ENCODE peak calls at places on chromosomes 4 and X, in six cellular contexts. K, Z, Q, C, J and E are unnamed samples.
A peak's percentile ranks its signal among the peaks of the same experiment; 100 is the strongest.

GRCh38 chrX:3178329-3178728 is 137.1 kb downstream of the ARSF start:
- DNase-seq in K (no peak), C (no peak), J (no peak), Z (no peak), Q (no peak), E (no peak)

GRCh38 chr4:137610960-137611359 is 78.7 kb upstream of the PCDH18 start:
- DNase-seq in Q (no peak), Z (no peak), J (peak; percentile 58), K (no peak), C (no peak), E (no peak)

GRCh38 chr4:139749313-139749712 is 83.7 kb downstream of the MGST2 start:
- DNase-seq in Q (no peak), K (no peak), Z (no peak), J (no peak), C (no peak), E (no peak)

GRCh38 chr4:6416518-6417286 is 55.7 kb downstream of the PPP2R2C start:
- DNase-seq in Z (no peak), C (no peak), J (peak; percentile 5), K (no peak), Q (no peak), E (peak; percentile 77)

GRCh38 chr4:108426493-108426892 is 193.9 kb upstream of the RPL34 start:
- DNase-seq in J (no peak), C (no peak), Q (no peak), K (no peak), Z (no peak), E (no peak)

GRCh38 chr4:72564184-72564583 is 4.8 kb downstream of the ADAMTS3 start:
- DNase-seq in J (no peak), Z (no peak), C (no peak), K (no peak), Q (no peak), E (no peak)

GRCh38 chrX:65035451-65035779 is 59.2 kb upstream of the ZC4H2 start:
- DNase-seq in Q (no peak), C (no peak), J (no peak), K (no peak), Z (no peak), E (peak; percentile 38)

GRCh38 chr4:34181311-34181808 is 2063.0 kb downstream of the ARAP2 start:
- DNase-seq in Q (no peak), K (no peak), C (no peak), Z (peak; percentile 88), J (no peak), E (no peak)

GRCh38 chr4:101211146-101211553 is 136.2 kb downstream of the PPP3CA start:
- DNase-seq in J (peak; percentile 43), Z (no peak), Q (no peak), K (no peak), C (no peak), E (no peak)

GRCh38 chr4:21656832-21657231 is 291.7 kb downstream of the KCNIP4 start:
- DNase-seq in Q (no peak), J (peak; percentile 67), C (no peak), Z (peak; percentile 79), K (no peak), E (no peak)

GRCh38 chr4:184596617-184597185 is 52.5 kb downstream of the CASP3 start:
- DNase-seq in Z (no peak), C (no peak), K (no peak), J (peak; percentile 91), Q (no peak), E (no peak)

GRCh38 chrX:129706395-129707072 is 32.2 kb upstream of the XPNPEP2 start:
- DNase-seq in Q (no peak), K (no peak), C (no peak), J (no peak), Z (no peak), E (peak; percentile 88)

GRCh38 chrX:74111245-74111644 is 192.7 kb upstream of the ZCCHC13 start:
- DNase-seq in Z (no peak), C (no peak), J (no peak), Q (no peak), K (no peak), E (no peak)

GRCh38 chr4:3255611-3256186 is 6.7 kb downstream of the MSANTD1 start:
- DNase-seq in Q (no peak), J (no peak), C (no peak), Z (no peak), K (no peak), E (no peak)

GRCh38 chrX:1417921-1418875 is 26.3 kb upstream of the SLC25A6 start:
- DNase-seq in Z (no peak), J (no peak), K (no peak), C (no peak), Q (no peak), E (no peak)

GRCh38 chr4:124953059-124953850 is 240.7 kb upstream of the ANKRD50 start:
- DNase-seq in J (no peak), Q (no peak), Z (peak; percentile 64), C (no peak), K (no peak), E (no peak)

GRCh38 chr4:47075919-47076318 is 44.6 kb downstream of the GABRB1 start:
- DNase-seq in Z (no peak), C (no peak), K (no peak), J (no peak), Q (no peak), E (no peak)

GRCh38 chr4:17786567-17786966 is 5.1 kb upstream of the FAM184B start:
- DNase-seq in Z (no peak), K (no peak), C (no peak), J (no peak), Q (no peak), E (peak; percentile 39)

GRCh38 chrX:110241816-110242215 is 76.1 kb downstream of the AMMECR1 start:
- DNase-seq in Z (no peak), Q (no peak), C (no peak), K (no peak), J (no peak), E (peak; percentile 26)

GRCh38 chrX:45515262-45516215 is 314.9 kb upstream of the DIPK2B start:
- DNase-seq in K (peak; percentile 5), C (peak; percentile 2), J (peak; percentile 36), Q (no peak), Z (peak; percentile 55), E (peak; percentile 69)

GRCh38 chr4:2046031-2046961 is 12.8 kb upstream of the NAT8L start:
- DNase-seq in Z (no peak), C (no peak), Q (no peak), J (no peak), K (no peak), E (no peak)

GRCh38 chrX:71989768-71990167 is 79.1 kb downstream of the NHSL2 start:
- DNase-seq in Z (no peak), Q (no peak), J (no peak), C (no peak), K (no peak), E (no peak)

GRCh38 chr4:89054627-89055026 is 2.4 kb downstream of the FAM13A start:
- DNase-seq in J (no peak), C (no peak), K (no peak), Z (no peak), Q (no peak), E (no peak)

GRCh38 chr4:688695-689497 is at the start of gene SLC49A3:
- DNase-seq in K (no peak), Z (no peak), Q (no peak), C (no peak), J (peak; percentile 71), E (no peak)